ENCODE peak calls at places on chromosomes 12 and 14, in nine cellular contexts. O is adrenal gland; W is bronchial epithelial cell; N is GM12865; G is tibial nerve; B is tibial artery; I is A549; X is CD8-positive, alpha-beta T cell; D is esophagus squamous epithelium. Z is an unnamed sample.

GRCh38 chr12:110007874-110008273 is 8.6 kb downstream of the ANKRD13A start:
- DNase-seq in O (no peak), W (no peak), N (no peak), G (no peak), B (no peak), I (no peak), X (no peak), D (no peak), Z (no peak)

GRCh38 chr14:49187799-49188198 is 398.4 kb downstream of the RPS29 start:
- DNase-seq in O (no peak), W (no peak), N (no peak), G (no peak), B (no peak), I (no peak), X (no peak), D (no peak), Z (no peak)

GRCh38 chr12:118528625-118529024 is 152.3 kb downstream of the SUDS3 start:
- DNase-seq in O (no peak), W (no peak), N (no peak), G (no peak), B (no peak), I (no peak), X (no peak), D (no peak), Z (no peak)

GRCh38 chr12:87793134-87793533 is 236.1 kb downstream of the C12orf50 start:
- DNase-seq in O (no peak), W (no peak), N (no peak), G (no peak), B (no peak), I (no peak), X (no peak), D (no peak), Z (peak; percentile 35)

GRCh38 chr14:44613061-44613712 is 106.1 kb upstream of the FSCB start:
- DNase-seq in O (no peak), W (no peak), N (no peak), G (no peak), B (no peak), I (no peak), X (no peak), D (no peak), Z (no peak)

GRCh38 chr14:64786296-64787149 is 82.3 kb downstream of the PLEKHG3 start:
- DNase-seq in O (no peak), W (no peak), N (no peak), G (no peak), B (no peak), I (no peak), X (no peak), D (no peak), Z (no peak)

GRCh38 chr14:59282366-59282765 is 93.9 kb downstream of the DAAM1 start:
- DNase-seq in O (no peak), W (peak; percentile 93), N (no peak), G (no peak), B (no peak), I (no peak), X (no peak), D (no peak), Z (peak; percentile 67)

GRCh38 chr12:98416845-98417244 is 98.5 kb upstream of the TMPO start:
- DNase-seq in O (no peak), W (peak; percentile 30), N (peak; percentile 14), G (no peak), B (no peak), I (peak; percentile 40), X (no peak), D (no peak), Z (no peak)

GRCh38 chr12:67048371-67048770 is 220.8 kb upstream of the CAND1 start:
- DNase-seq in O (no peak), W (peak; percentile 87), N (no peak), G (no peak), B (no peak), I (no peak), X (no peak), D (no peak), Z (no peak)

GRCh38 chr14:106879241-106879640 is 1352.9 kb downstream of the TMEM121 start:
- DNase-seq in O (no peak), W (peak; percentile 23), N (peak; percentile 89), G (no peak), B (no peak), I (peak; percentile 23), X (peak; percentile 61), D (no peak), Z (no peak)

GRCh38 chr12:99009654-99010296 is 364.7 kb downstream of the APAF1 start:
- DNase-seq in O (no peak), W (peak; percentile 7), N (no peak), G (no peak), B (no peak), I (no peak), X (no peak), D (no peak), Z (no peak)

GRCh38 chr12:30026621-30027234 is 243.0 kb upstream of the TMTC1 start:
- DNase-seq in O (no peak), W (peak; percentile 75), N (no peak), G (no peak), B (no peak), I (no peak), X (no peak), D (no peak), Z (peak; percentile 76)

GRCh38 chr12:49264466-49264872 is 413 bp upstream of the TUBA1C start:
- DNase-seq in O (no peak), W (no peak), N (no peak), G (no peak), B (no peak), I (peak; percentile 58), X (peak; percentile 25), D (no peak), Z (peak; percentile 68)

GRCh38 chr12:1071182-1071581 is 80.2 kb downstream of the ERC1 start:
- DNase-seq in O (no peak), W (no peak), N (no peak), G (no peak), B (no peak), I (no peak), X (no peak), D (no peak), Z (no peak)
- H3K4me3 ChIP-seq in O (no peak overlapping the region), W (no peak overlapping the region), N (no peak overlapping the region), G (no peak overlapping the region), B (no peak overlapping the region), I (no peak overlapping the region), X (no peak overlapping the region), D (no peak overlapping the region), Z (no peak overlapping the region)

DNA sequence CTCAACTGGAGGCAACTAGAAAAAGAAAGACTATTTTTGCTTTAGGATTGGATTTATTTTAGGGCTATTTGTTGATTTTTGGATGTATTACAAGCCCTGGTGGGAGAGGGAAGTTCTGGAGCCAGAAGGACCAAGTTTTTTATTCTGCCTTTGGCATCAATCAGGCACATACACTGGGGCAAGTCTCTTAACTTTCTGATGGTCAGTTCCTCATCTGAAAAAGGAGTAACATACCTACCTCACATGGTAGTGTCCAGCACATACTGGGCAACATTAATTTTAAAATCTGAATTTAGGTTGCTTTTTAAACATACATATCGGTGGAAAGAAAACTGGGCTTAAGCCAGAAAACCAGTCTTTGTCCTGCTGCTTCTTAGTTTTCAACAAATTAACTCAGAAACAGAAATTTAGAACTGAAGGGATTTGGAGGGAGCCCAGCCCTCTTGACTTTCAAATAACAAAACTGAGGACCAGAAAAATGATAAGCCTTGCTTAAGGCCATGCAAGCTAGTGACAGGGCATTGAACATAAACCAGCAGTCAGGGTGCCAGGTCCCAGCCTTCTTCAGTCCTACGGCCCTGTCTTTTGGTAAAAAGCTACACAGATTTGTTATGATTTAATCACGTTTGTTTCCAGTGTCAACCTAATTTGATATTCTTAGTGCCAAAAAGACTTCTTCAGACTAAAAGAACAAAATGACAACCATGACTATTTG is 90.2 kb upstream of the SLC38A2 start:
- DNase-seq in O (no peak), W (no peak), N (no peak), G (no peak), B (no peak), I (no peak), X (no peak), D (no peak), Z (no peak)
- TF ChIP-seq CTCF in O (no peak), W (no peak), N (no peak), G (no peak), B (no peak), I (no peak), X (no peak), D (no peak), Z (no peak)

GRCh38 chr14:67487937-67488893 is at the start of gene TMEM229B:
- DNase-seq in O (peak; percentile 30), W (no peak), N (peak; percentile 96), G (no peak), B (no peak), I (no peak), X (peak; percentile 66), D (peak; percentile 41), Z (no peak)
- H3K4me3 ChIP-seq in O (peak within 1 kb of the TSS; percentile 53), W (no peak within 1 kb of the TSS), N (peak within 1 kb of the TSS; percentile 34), G (peak within 1 kb of the TSS; percentile 11), B (peak within 1 kb of the TSS; percentile 30), I (no peak within 1 kb of the TSS), X (peak within 1 kb of the TSS; percentile 84), D (peak within 1 kb of the TSS; percentile 40), Z (no peak within 1 kb of the TSS)

DNA sequence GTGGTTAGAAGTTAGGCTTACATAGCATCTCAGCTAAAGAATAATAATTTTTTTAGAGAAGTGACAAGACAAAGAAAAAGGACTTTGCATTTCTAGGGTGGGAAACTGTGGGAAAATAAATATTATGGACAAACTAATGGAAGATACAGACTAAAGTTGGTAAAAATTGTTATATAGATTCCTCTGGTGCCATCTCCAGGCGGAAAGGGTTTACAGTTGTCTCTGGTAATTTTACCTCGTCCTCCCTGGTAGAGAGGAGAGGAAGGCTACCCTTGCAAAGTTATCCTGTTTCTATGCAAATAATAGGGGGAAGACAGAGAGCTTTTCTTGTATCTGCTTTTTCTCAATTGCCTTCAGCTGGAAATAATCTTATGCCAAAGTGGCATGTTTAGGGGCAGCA is 5.2 kb downstream of the OR11G2 start:
- DNase-seq in O (no peak), W (no peak), N (no peak), G (no peak), B (no peak), I (no peak), X (no peak), D (no peak), Z (no peak)
- TF ChIP-seq CTCF in O (peak; percentile 10), W (no peak), N (no peak), G (no peak), B (no peak), I (no peak), X (no peak), D (no peak), Z (no peak)

GRCh38 chr14:38211258-38211735 is 3.6 kb downstream of the SSTR1 start:
- DNase-seq in O (no peak), W (no peak), N (no peak), G (no peak), B (no peak), I (no peak), X (no peak), D (no peak), Z (no peak)
- H3K4me3 ChIP-seq in O (peak overlapping the region; percentile 31), W (no peak overlapping the region), N (no peak overlapping the region), G (peak overlapping the region; percentile 25), B (peak overlapping the region; percentile 55), I (no peak overlapping the region), X (no peak overlapping the region), D (peak overlapping the region; percentile 42), Z (peak overlapping the region; percentile 84)

DNA sequence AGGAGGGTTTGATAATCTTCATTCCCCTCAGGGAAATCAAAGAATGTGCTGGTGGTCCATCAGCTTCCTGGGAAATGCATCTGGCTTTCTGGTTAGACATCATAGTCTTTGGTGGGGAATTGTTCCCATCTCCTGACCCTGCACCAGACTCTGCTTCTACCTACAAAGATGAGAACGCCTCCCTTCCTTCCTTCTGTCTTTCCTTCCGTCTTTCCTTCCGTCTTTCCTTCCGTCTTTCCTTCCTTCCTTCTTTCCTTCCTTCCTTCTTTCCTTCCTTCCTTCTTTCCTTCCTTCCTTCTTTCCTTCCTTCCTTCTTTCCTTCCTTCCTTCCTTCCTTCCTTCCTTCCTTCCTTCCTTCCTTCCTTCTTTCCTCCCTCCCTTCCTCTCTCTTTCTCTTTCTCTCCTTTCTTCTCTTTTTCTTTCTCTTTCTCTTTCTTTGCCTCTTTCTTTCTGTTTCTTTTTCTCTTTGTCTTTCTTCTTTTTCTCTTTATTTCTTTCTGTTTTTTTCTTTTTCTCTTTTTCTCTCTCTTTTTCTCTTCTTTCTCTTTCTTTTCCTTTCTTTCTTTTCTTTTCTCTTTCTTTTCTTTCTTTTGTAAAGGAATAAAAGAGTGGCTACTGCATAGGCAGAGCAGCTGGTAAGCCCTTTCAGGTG is 189.0 kb upstream of the ARHGAP5 start:
- DNase-seq in O (no peak), W (no peak), N (no peak), G (no peak), B (no peak), I (no peak), X (no peak), D (no peak), Z (no peak)
- TF ChIP-seq CTCF in O (no peak), W (no peak), N (no peak), G (no peak), B (no peak), I (no peak), X (no peak), D (no peak), Z (no peak)